ENCODE peak calls at places on chromosome 13, in eight cellular contexts. I, P, Q, B, N, V, T and Y are unnamed samples.

GRCh38 chr13:50646070-50646469 is 197.4 kb downstream of the DLEU7 start:
- DNase-seq in I (no peak), P (no peak), Q (no peak), B (peak), N (no peak), V (no peak), T (no peak), Y (no peak)

GRCh38 chr13:110634558-110634957 is 19.2 kb downstream of the NAXD start:
- DNase-seq in I (no peak), P (no peak), Q (peak), B (peak), N (no peak), V (no peak), T (no peak), Y (peak)

GRCh38 chr13:41426047-41426446 is 31.3 kb upstream of the RGCC start:
- DNase-seq in I (no peak), P (no peak), Q (no peak), B (no peak), N (no peak), V (no peak), T (no peak), Y (no peak)

GRCh38 chr13:52786747-52787146 is 47.1 kb upstream of the CNMD start:
- DNase-seq in I (no peak), P (no peak), Q (no peak), B (no peak), N (no peak), V (peak), T (no peak), Y (no peak)

GRCh38 chr13:21557995-21558394 is 46.0 kb downstream of the MICU2 start:
- DNase-seq in I (no peak), P (peak), Q (peak), B (peak), N (no peak), V (peak), T (peak), Y (no peak)

GRCh38 chr13:105925496-105925895 is 610.0 kb downstream of the EFNB2 start:
- DNase-seq in I (no peak), P (no peak), Q (no peak), B (peak), N (no peak), V (no peak), T (no peak), Y (peak)

GRCh38 chr13:25391932-25392331 is 20.2 kb downstream of the ATP8A2 start:
- DNase-seq in I (no peak), P (no peak), Q (no peak), B (no peak), N (no peak), V (no peak), T (no peak), Y (no peak)

GRCh38 chr13:104085611-104086010 is 1019.4 kb upstream of the SLC10A2 start:
- DNase-seq in I (no peak), P (no peak), Q (no peak), B (peak), N (no peak), V (no peak), T (no peak), Y (peak)

GRCh38 chr13:97538193-97538592 is 104.2 kb downstream of the RAP2A start:
- DNase-seq in I (no peak), P (no peak), Q (no peak), B (no peak), N (no peak), V (no peak), T (no peak), Y (peak)

GRCh38 chr13:97257800-97258799 is 36.0 kb downstream of the MBNL2 start:
- DNase-seq in I (no peak), P (no peak), Q (peak), B (peak), N (no peak), V (no peak), T (peak), Y (peak)

GRCh38 chr13:113759525-113760137 is 605 bp downstream of the TMEM255B start:
- DNase-seq in I (no peak), P (peak), Q (no peak), B (peak), N (no peak), V (no peak), T (no peak), Y (peak)

GRCh38 chr13:23610966-23611486 is 40.8 kb downstream of the TNFRSF19 start:
- DNase-seq in I (no peak), P (no peak), Q (no peak), B (peak), N (no peak), V (no peak), T (no peak), Y (no peak)

GRCh38 chr13:78787189-78787588 is 128.2 kb upstream of the OBI1 start:
- DNase-seq in I (no peak), P (no peak), Q (peak), B (no peak), N (no peak), V (no peak), T (no peak), Y (peak)

GRCh38 chr13:64591981-64592380 is 2638.2 kb downstream of the PCDH9 start:
- DNase-seq in I (no peak), P (no peak), Q (no peak), B (peak), N (no peak), V (no peak), T (no peak), Y (peak)

GRCh38 chr13:75076476-75076875 is 405.5 kb downstream of the TBC1D4 start:
- DNase-seq in I (no peak), P (no peak), Q (no peak), B (peak), N (no peak), V (no peak), T (no peak), Y (no peak)

GRCh38 chr13:110323172-110323851 is 16.2 kb downstream of the COL4A2 start:
- DNase-seq in I (no peak), P (no peak), Q (no peak), B (peak), N (no peak), V (no peak), T (no peak), Y (peak)

GRCh38 chr13:113883921-113884804 is 20.3 kb upstream of the GAS6 start:
- DNase-seq in I (no peak), P (no peak), Q (no peak), B (no peak), N (no peak), V (no peak), T (no peak), Y (no peak)

GRCh38 chr13:36950920-36951319 is 30.9 kb upstream of the SMAD9 start:
- DNase-seq in I (no peak), P (no peak), Q (no peak), B (no peak), N (no peak), V (no peak), T (no peak), Y (no peak)

GRCh38 chr13:23979361-23980159 is 82.3 kb upstream of the C1QTNF9B start:
- DNase-seq in I (no peak), P (peak), Q (peak), B (peak), N (peak), V (no peak), T (peak), Y (peak)

GRCh38 chr13:113408562-113408961 is 44.6 kb upstream of the GRTP1 start:
- DNase-seq in I (no peak), P (no peak), Q (no peak), B (no peak), N (no peak), V (no peak), T (no peak), Y (no peak)

GRCh38 chr13:59269476-59269875 is 894.3 kb downstream of the DIAPH3 start:
- DNase-seq in I (no peak), P (no peak), Q (no peak), B (peak), N (no peak), V (no peak), T (no peak), Y (peak)

GRCh38 chr13:98500963-98501421 is 75.9 kb downstream of the STK24 start:
- DNase-seq in I (no peak), P (no peak), Q (peak), B (no peak), N (no peak), V (no peak), T (no peak), Y (no peak)

GRCh38 chr13:50072676-50073075 is 57.4 kb downstream of the KCNRG start:
- DNase-seq in I (no peak), P (no peak), Q (no peak), B (no peak), N (no peak), V (no peak), T (no peak), Y (no peak)